ENCODE peak calls at places on chromosomes 13 and 19, in six cellular contexts. X, K, W, J, M and Y are unnamed samples.

GRCh38 chr13:33032037-33032625 is 15.9 kb downstream of the KL start:
- DNase-seq in K (peak), M (peak), W (no peak), X (peak), J (peak), Y (no peak)

GRCh38 chr19:48169585-48169973 is 565 bp downstream of the LIG1 start:
- DNase-seq in M (peak), X (peak), K (no peak), W (no peak), J (no peak), Y (peak)

GRCh38 chr13:33087790-33088189 is 71.6 kb downstream of the KL start:
- DNase-seq in W (no peak), X (no peak), J (no peak), M (no peak), K (no peak), Y (no peak)

GRCh38 chr19:7920520-7921301 is 573 bp downstream of the SNAPC2 start:
- DNase-seq in M (peak), K (peak), J (peak), W (no peak), X (peak), Y (peak)

GRCh38 chr19:32910874-32911273 is 41.3 kb upstream of the SLC7A9 start:
- DNase-seq in X (no peak), M (no peak), W (no peak), K (no peak), J (no peak), Y (no peak)

GRCh38 chr13:33743438-33744368 is 74.2 kb upstream of the RFC3 start:
- DNase-seq in K (no peak), W (no peak), M (no peak), J (no peak), X (peak), Y (peak)

GRCh38 chr13:35489050-35489449 is 12.6 kb upstream of the MAB21L1 start:
- DNase-seq in M (no peak), K (no peak), W (no peak), X (no peak), J (no peak), Y (no peak)

GRCh38 chr13:33340631-33341030 is 55.1 kb upstream of the STARD13 start:
- DNase-seq in M (no peak), X (peak), K (no peak), J (peak), W (no peak), Y (no peak)

GRCh38 chr19:46574533-46574932 is 26.6 kb upstream of the CALM3 start:
- DNase-seq in W (no peak), M (no peak), J (no peak), X (peak), K (no peak), Y (no peak)

GRCh38 chr13:63351081-63351480 is 1935.4 kb upstream of the PCDH20 start:
- DNase-seq in J (no peak), K (no peak), X (no peak), W (no peak), M (no peak), Y (no peak)

GRCh38 chr19:17931532-17932191 is 1.2 kb upstream of the CCDC124 start:
- DNase-seq in K (no peak), J (no peak), M (no peak), W (no peak), X (peak), Y (no peak)

GRCh38 chr19:47421844-47422395 is 2.6 kb upstream of the MEIS3 start:
- DNase-seq in K (no peak), W (no peak), J (no peak), X (no peak), M (no peak), Y (no peak)

GRCh38 chr13:109631069-109631468 is 155.3 kb downstream of the IRS2 start:
- DNase-seq in M (no peak), J (no peak), K (no peak), X (no peak), W (no peak), Y (no peak)
- TF ChIP-seq CTCF in M (no peak), J (no peak), K (no peak), X (no peak), W (no peak), Y (no peak)

GRCh38 chr19:43774103-43774939 is 6.5 kb downstream of the KCNN4 start:
- DNase-seq in W (no peak), J (no peak), X (peak), K (no peak), M (peak), Y (no peak)
- TF ChIP-seq CTCF in W (peak), J (peak), X (peak), K (peak), M (peak), Y (no peak)

GRCh38 chr19:4690362-4690761 is 20.2 kb upstream of the MYDGF start:
- DNase-seq in X (no peak), W (no peak), J (no peak), K (no peak), M (no peak), Y (no peak)
- TF ChIP-seq CTCF in X (no peak), W (no peak), J (no peak), K (peak), M (no peak), Y (no peak)

DNA sequence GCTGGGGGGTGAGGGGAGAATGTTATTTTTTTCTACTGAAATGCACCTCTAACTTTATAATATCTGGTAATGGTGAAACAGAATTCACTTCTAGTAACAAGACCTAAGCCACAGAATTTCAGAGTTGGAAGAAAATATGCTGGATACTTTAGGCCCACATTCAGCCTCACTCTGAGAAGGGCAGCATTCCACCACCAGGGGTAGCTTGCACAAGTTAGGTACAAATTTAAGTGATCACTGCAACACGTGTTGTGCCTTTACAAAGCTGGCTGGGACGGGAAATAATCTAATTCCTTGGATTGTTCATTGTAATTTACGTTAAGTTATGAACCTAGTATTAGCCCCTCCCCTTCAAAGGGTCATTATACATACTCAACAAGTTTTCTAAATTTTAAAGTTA is 192.3 kb downstream of the RGCC start:
- DNase-seq in W (no peak), M (no peak), X (peak), J (no peak), K (no peak), Y (no peak)
- TF ChIP-seq CTCF in W (peak), M (peak), X (peak), J (peak), K (peak), Y (no peak)

GRCh38 chr13:38046049-38046376 is 176.4 kb upstream of the TRPC4 start:
- DNase-seq in X (no peak), M (no peak), W (no peak), K (no peak), J (no peak), Y (no peak)

GRCh38 chr13:38042771-38043170 is 173.2 kb upstream of the TRPC4 start:
- DNase-seq in J (no peak), M (no peak), W (no peak), K (no peak), X (peak), Y (no peak)

GRCh38 chr13:38044067-38044466 is 174.5 kb upstream of the TRPC4 start:
- DNase-seq in K (no peak), J (no peak), W (no peak), M (no peak), X (no peak), Y (no peak)

DNA sequence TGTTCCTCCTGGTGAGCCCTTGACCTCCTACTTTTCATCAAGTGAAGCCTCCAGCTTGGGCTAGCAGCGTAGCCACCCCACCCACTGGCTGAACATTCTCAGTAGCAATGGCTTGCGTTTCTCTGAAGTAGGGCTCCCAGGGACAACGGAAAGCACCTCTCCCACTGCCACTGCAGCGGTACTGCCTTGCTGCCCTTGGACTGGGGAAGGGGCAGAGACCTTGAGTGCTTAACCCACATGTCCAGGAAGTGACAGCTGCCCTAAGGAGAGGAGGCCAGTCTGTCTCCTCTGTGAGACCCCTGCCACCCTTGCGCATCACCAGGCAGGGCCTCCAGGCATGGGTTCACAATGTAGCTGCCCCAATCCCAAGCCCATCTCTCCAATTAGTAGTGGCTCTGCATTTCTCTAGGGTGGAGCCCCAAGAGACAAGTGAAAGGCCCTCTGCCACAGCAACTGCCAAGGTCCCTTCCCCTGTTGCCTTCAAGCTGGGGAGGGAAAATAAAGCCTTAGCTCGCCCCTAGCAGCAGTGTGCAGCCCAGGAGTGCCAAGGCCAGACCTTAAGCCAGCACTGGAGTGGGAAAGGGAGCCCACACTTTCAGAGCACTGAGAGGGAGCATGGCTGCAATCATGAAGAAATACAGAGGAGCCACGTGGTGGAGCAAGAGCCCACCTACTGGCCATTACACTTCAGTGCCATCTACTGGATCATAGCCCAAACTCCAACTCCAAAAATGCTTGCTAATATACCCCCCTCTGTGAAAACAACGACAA is 175.9 kb upstream of the TRPC4 start:
- DNase-seq in J (no peak), X (peak), W (no peak), M (no peak), K (peak), Y (no peak)
- TF ChIP-seq CTCF in J (peak), X (peak), W (peak), M (peak), K (peak), Y (peak)

DNA sequence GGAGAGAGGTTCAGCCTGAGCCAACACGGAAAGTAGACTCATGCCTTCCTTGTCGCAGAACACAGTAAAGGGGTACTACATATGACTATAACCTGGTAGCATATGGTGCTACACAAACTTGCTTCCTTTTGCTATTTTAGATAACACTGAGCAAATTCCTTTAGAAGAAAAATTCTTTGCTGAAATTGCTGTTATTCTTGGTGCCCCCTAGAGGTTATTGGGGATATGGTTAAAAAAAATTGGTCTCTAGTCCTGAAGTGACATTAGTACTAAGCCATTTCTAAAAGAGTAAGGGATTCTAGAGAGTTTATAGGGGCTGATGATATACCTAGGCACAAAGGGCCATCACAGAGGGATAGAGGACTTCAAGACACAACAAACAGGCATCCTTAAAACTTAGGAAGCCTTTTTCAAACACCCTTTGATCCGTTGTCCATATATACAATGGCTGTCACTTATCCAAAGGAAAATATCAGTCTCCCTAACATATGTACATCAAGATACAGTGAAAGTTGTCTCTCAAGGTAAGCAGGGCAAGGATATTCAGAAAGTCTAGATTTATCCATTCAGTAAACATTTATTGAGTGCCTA is 13.9 kb upstream of the HS6ST3 start:
- DNase-seq in W (no peak), J (no peak), M (no peak), K (no peak), X (peak), Y (no peak)
- TF ChIP-seq CTCF in W (peak), J (peak), M (peak), K (peak), X (peak), Y (peak)

DNA sequence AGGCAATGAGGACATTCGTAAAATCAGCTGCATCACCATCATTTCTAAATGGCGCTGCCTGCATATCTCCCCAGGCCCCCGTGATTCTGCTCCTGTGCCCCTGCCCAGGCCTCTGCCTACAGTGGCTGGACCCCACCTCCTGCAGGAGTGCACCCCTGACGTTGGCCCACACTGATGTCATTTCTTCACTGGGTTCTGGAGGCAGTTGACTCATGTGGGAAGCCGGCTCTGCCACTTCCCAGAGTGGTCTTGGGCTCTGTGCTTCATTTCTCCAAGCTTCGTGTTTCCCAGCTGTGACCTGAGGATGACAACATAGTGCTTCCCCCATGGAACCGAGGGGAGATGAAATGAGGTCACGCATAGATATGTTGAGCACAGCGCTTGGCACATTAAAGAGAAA is 19.9 kb downstream of the CCNE1 start:
- DNase-seq in X (no peak), W (no peak), K (no peak), J (no peak), M (no peak), Y (no peak)
- TF ChIP-seq CTCF in X (no peak), W (no peak), K (no peak), J (no peak), M (no peak), Y (no peak)

GRCh38 chr19:55484571-55485438 is at the start of gene NAT14:
- DNase-seq in M (peak), X (peak), K (no peak), W (no peak), J (no peak), Y (peak)

GRCh38 chr19:55486971-55487883 is 1.0 kb upstream of the SSC5D start:
- DNase-seq in M (peak), W (peak), X (peak), J (peak), K (peak), Y (no peak)

GRCh38 chr19:55487884-55488687 is at the start of gene SSC5D:
- DNase-seq in J (no peak), X (peak), W (no peak), K (no peak), M (peak), Y (no peak)

GRCh38 chr19:55485439-55486011 is 537 bp downstream of the NAT14 start:
- DNase-seq in J (no peak), K (no peak), M (peak), W (no peak), X (no peak), Y (no peak)

GRCh38 chr19:55486043-55486970 is 1.3 kb downstream of the NAT14 start:
- DNase-seq in K (no peak), J (no peak), W (no peak), M (peak), X (no peak), Y (no peak)
- TF ChIP-seq CTCF in K (no peak), J (peak), W (no peak), M (peak), X (peak), Y (no peak)

GRCh38 chr19:1057185-1057857 is 9.6 kb upstream of the ARHGAP45 start:
- DNase-seq in X (peak), K (peak), J (no peak), W (no peak), M (no peak), Y (no peak)
- TF ChIP-seq CTCF in X (no peak), K (no peak), J (no peak), W (peak), M (no peak), Y (peak)